ENCODE peak calls at places on chromosomes 11 and 22, in nine cellular contexts. M, T, Z, C, W, R, P, J and V are unnamed samples.

GRCh38 chr22:17117890-17118289 is 3.3 kb downstream of the TMEM121B start:
- DNase-seq in M (no peak), T (peak; percentile 60), Z (no peak), C (peak; percentile 26), W (no peak), R (no peak), P (no peak), J (no peak), V (peak; percentile 31)

GRCh38 chr22:49975543-49976389 is 15.2 kb downstream of the PIM3 start:
- DNase-seq in M (no peak), T (no peak), Z (no peak), C (no peak), W (no peak), R (peak; percentile 36), P (peak; percentile 41), J (peak; percentile 17), V (peak; percentile 80)

GRCh38 chr11:108960498-108960897 is 295.6 kb downstream of the DDX10 start:
- DNase-seq in M (no peak), T (no peak), Z (no peak), C (no peak), W (no peak), R (no peak), P (no peak), J (no peak), V (no peak)

GRCh38 chr11:116558504-116559252 is 214.1 kb downstream of the BUD13 start:
- DNase-seq in M (no peak), T (no peak), Z (no peak), C (no peak), W (peak; percentile 13), R (no peak), P (no peak), J (no peak), V (no peak)

GRCh38 chr11:70695086-70695960 is 297.0 kb downstream of the CTTN start:
- DNase-seq in M (no peak), T (no peak), Z (no peak), C (no peak), W (no peak), R (no peak), P (no peak), J (no peak), V (no peak)

GRCh38 chr11:45407226-45407625 is 121.1 kb upstream of the SYT13 start:
- DNase-seq in M (no peak), T (no peak), Z (no peak), C (no peak), W (no peak), R (no peak), P (no peak), J (no peak), V (no peak)

GRCh38 chr11:17719028-17719939 is at the start of gene MYOD1:
- DNase-seq in M (no peak), T (no peak), Z (no peak), C (no peak), W (peak; percentile 28), R (no peak), P (peak; percentile 43), J (no peak), V (no peak)

GRCh38 chr11:31645747-31646146 is 136.2 kb downstream of the ELP4 start:
- DNase-seq in M (peak; percentile 48), T (no peak), Z (no peak), C (no peak), W (peak; percentile 89), R (peak; percentile 9), P (peak; percentile 76), J (no peak), V (no peak)

GRCh38 chr11:13216019-13217006 is 61.3 kb upstream of the BMAL1 start:
- DNase-seq in M (peak; percentile 87), T (no peak), Z (peak; percentile 92), C (peak; percentile 10), W (peak; percentile 97), R (no peak), P (peak; percentile 90), J (no peak), V (peak; percentile 50)

GRCh38 chr11:13221722-13222121 is 55.9 kb upstream of the BMAL1 start:
- DNase-seq in M (no peak), T (no peak), Z (no peak), C (no peak), W (no peak), R (no peak), P (no peak), J (no peak), V (no peak)

GRCh38 chr11:13223112-13223511 is 54.5 kb upstream of the BMAL1 start:
- DNase-seq in M (no peak), T (no peak), Z (no peak), C (no peak), W (no peak), R (no peak), P (no peak), J (no peak), V (no peak)

GRCh38 chr11:13222285-13222684 is 55.3 kb upstream of the BMAL1 start:
- DNase-seq in M (no peak), T (no peak), Z (no peak), C (no peak), W (no peak), R (no peak), P (no peak), J (no peak), V (no peak)

DNA sequence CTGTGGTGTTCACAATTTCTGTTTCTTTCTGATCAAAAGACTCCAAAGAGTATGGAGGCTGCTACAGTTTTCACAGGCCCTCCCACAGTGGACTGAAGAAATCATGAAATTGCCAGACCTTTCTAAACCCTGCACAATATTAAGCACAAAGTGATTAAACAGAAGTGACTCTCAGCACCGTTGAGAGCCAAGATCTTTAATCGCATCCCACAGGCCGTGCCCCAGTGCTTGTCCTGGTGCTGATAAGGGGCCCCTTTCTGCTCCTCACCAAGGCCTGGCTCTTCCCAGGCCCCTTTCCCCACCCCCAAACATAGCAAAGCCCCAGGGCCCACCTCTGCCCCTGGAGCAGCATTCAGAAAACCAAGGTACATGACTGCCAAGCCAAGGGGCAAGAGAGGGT is 57.4 kb upstream of the BMAL1 start:
- DNase-seq in M (no peak), T (no peak), Z (no peak), C (no peak), W (no peak), R (no peak), P (no peak), J (no peak), V (no peak)
- TF ChIP-seq CTCF in M (no peak), T (no peak), Z (no peak), C (no peak), W (no peak), R (no peak), P (no peak), J (no peak), V (no peak)

GRCh38 chr11:57668467-57668890 is 565 bp downstream of the ZDHHC5 start:
- DNase-seq in M (no peak), T (peak; percentile 62), Z (no peak), C (peak; percentile 28), W (no peak), R (no peak), P (no peak), J (no peak), V (peak; percentile 54)

GRCh38 chr11:57667065-57667714 is 724 bp upstream of the ZDHHC5 start:
- DNase-seq in M (peak; percentile 99), T (peak; percentile 99), Z (peak; percentile 98), C (peak; percentile 99), W (peak; percentile 99), R (peak; percentile 85), P (peak; percentile 99), J (peak; percentile 95), V (peak; percentile 97)

GRCh38 chr11:57662893-57663292 is 5.0 kb upstream of the ZDHHC5 start:
- DNase-seq in M (no peak), T (peak; percentile 38), Z (no peak), C (no peak), W (no peak), R (no peak), P (peak; percentile 49), J (no peak), V (peak; percentile 40)

GRCh38 chr11:57663975-57664374 is 3.9 kb upstream of the ZDHHC5 start:
- DNase-seq in M (no peak), T (no peak), Z (no peak), C (no peak), W (no peak), R (no peak), P (no peak), J (no peak), V (no peak)

DNA sequence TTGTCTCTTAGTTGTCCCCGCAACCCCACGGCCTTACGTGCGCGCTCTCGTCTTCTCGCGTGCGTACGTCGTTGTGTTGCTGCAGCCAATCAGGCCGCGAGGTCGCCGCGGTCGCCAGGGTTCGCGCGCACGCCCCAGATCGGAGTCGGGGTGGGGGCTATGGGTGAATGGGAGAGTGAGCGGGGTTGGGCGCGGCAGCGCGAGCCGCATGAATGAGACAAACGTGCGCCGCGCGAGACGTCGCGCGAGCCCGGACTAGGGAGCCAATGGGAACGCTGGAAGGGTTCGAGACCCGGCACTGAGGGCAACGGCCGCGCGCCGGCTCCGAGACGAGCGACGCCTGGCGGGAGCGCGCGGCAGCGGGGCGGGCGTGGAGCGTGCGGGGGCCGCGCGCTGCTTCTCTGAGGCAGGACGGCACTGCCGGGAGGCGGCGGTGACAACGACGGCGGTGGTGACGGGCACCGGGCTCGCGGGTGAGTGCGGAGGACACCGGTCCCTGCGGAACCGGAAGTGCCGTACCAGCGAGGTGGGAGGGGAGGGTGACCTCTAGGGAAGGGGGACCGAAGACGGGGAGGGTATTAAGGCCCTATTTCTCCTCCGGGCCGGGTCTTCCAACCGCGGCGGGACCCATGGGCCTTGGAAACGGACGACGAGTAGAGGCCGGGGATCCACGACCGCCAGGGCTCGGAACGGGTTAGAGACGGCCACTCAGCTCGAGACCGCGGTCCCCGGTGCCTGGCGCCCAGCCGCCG is at the start of gene ZDHHC5:
- DNase-seq in M (peak; percentile 100), T (peak; percentile 99), Z (peak; percentile 100), C (peak; percentile 99), W (peak; percentile 100), R (peak; percentile 97), P (peak; percentile 100), J (peak; percentile 99), V (peak; percentile 99)
- TF ChIP-seq CTCF in M (peak; percentile 34), T (peak; percentile 34), Z (peak; percentile 67), C (peak; percentile 28), W (peak; percentile 42), R (peak; percentile 59), P (no peak), J (peak; percentile 37), V (peak; percentile 26)

GRCh38 chr11:125062931-125063428 is at the start of gene SLC37A2:
- DNase-seq in M (no peak), T (peak; percentile 60), Z (peak; percentile 87), C (peak; percentile 75), W (peak; percentile 56), R (no peak), P (peak; percentile 11), J (peak; percentile 57), V (peak; percentile 73)
- TF ChIP-seq CTCF in M (no peak), T (no peak), Z (peak; percentile 44), C (no peak), W (peak; percentile 19), R (no peak), P (no peak), J (no peak), V (no peak)

GRCh38 chr11:61350336-61350735 is 11.3 kb downstream of the CYB561A3 start:
- DNase-seq in M (no peak), T (no peak), Z (no peak), C (no peak), W (no peak), R (no peak), P (no peak), J (no peak), V (no peak)

GRCh38 chr11:61349916-61350315 is 11.8 kb downstream of the CYB561A3 start:
- DNase-seq in M (no peak), T (no peak), Z (no peak), C (no peak), W (no peak), R (no peak), P (no peak), J (no peak), V (no peak)

GRCh38 chr11:61347916-61348461 is 13.7 kb downstream of the CYB561A3 start:
- DNase-seq in M (no peak), T (no peak), Z (no peak), C (peak; percentile 47), W (peak; percentile 23), R (no peak), P (no peak), J (no peak), V (no peak)

GRCh38 chr11:61350803-61351202 is 10.9 kb downstream of the CYB561A3 start:
- DNase-seq in M (no peak), T (no peak), Z (no peak), C (no peak), W (no peak), R (no peak), P (no peak), J (no peak), V (no peak)

GRCh38 chr11:61349189-61349751 is 12.4 kb downstream of the CYB561A3 start:
- DNase-seq in M (no peak), T (no peak), Z (no peak), C (no peak), W (no peak), R (no peak), P (no peak), J (no peak), V (no peak)
- TF ChIP-seq CTCF in M (no peak), T (no peak), Z (no peak), C (no peak), W (no peak), R (no peak), P (no peak), J (no peak), V (no peak)